ENCODE peak calls at places on chromosome 9, in eight cellular contexts. Q is mammary epithelial cell; P is A172; M is left ventricle myocardium inferior; J is stimulated activated CD4-positive, alpha-beta T cell treated with anti-CD3 and anti-CD28 coated beads, TNF-alpha, amount 100 ng/mL, for 24 hours; Y is glutamatergic neuron; C is SK-N-DZ; U is mesothelial cell of epicardium. S is an unnamed sample.

GRCh38 chr9:88344013-88344412 is 44.2 kb upstream of the SPIN1 start:
- DNase-seq in Q (no peak), P (no peak), M (no peak), J (no peak), Y (no peak), C (peak), U (no peak), S (no peak)

GRCh38 chr9:126515873-126516505 is 97.7 kb upstream of the LMX1B start:
- DNase-seq in Q (no peak), P (no peak), M (no peak), J (no peak), Y (no peak), C (no peak), U (no peak), S (no peak)

GRCh38 chr9:95816716-95817115 is 58.8 kb upstream of the ERCC6L2 start:
- DNase-seq in Q (no peak), P (peak), M (no peak), J (no peak), Y (no peak), C (no peak), U (no peak), S (no peak)

GRCh38 chr9:113673726-113674125 is 202.4 kb upstream of the ZNF618 start:
- DNase-seq in Q (peak), P (peak), M (no peak), J (no peak), Y (peak), C (no peak), U (no peak), S (no peak)

GRCh38 chr9:136805207-136805740 is 2.5 kb upstream of the RABL6 start:
- DNase-seq in Q (no peak), P (no peak), M (no peak), J (no peak), Y (no peak), C (no peak), U (no peak), S (no peak)

GRCh38 chr9:125561497-125562148 is 145.4 kb downstream of the MAPKAP1 start:
- DNase-seq in Q (no peak), P (no peak), M (no peak), J (no peak), Y (no peak), C (no peak), U (no peak), S (no peak)

GRCh38 chr9:38315085-38315595 is 77.4 kb upstream of the ALDH1B1 start:
- DNase-seq in Q (no peak), P (no peak), M (no peak), J (no peak), Y (no peak), C (no peak), U (no peak), S (no peak)

GRCh38 chr9:95317893-95318211 is 343 bp upstream of the FANCC start:
- DNase-seq in Q (no peak), P (no peak), M (no peak), J (no peak), Y (no peak), C (no peak), U (no peak), S (no peak)

GRCh38 chr9:14218253-14218652 is 95.7 kb downstream of the NFIB start:
- DNase-seq in Q (no peak), P (no peak), M (no peak), J (no peak), Y (no peak), C (no peak), U (no peak), S (peak)

GRCh38 chr9:121670447-121670846 is 19.0 kb downstream of the DAB2IP start:
- DNase-seq in Q (no peak), P (peak), M (no peak), J (no peak), Y (no peak), C (no peak), U (no peak), S (no peak)

GRCh38 chr9:3936520-3937235 is 363.2 kb downstream of the GLIS3 start:
- DNase-seq in Q (no peak), P (no peak), M (peak), J (no peak), Y (no peak), C (no peak), U (no peak), S (no peak)

GRCh38 chr9:21110708-21111576 is 30.7 kb downstream of the IFNW1 start:
- DNase-seq in Q (peak), P (peak), M (no peak), J (no peak), Y (no peak), C (peak), U (no peak), S (peak)

GRCh38 chr9:37466037-37466709 is 923 bp upstream of the ZBTB5 start:
- DNase-seq in Q (peak), P (peak), M (peak), J (no peak), Y (peak), C (peak), U (peak), S (peak)

GRCh38 chr9:84819446-84819845 is 149.9 kb downstream of the NTRK2 start:
- DNase-seq in Q (no peak), P (no peak), M (no peak), J (no peak), Y (no peak), C (no peak), U (no peak), S (no peak)

GRCh38 chr9:80957806-80958205 is 731.5 kb downstream of the TLE1 start:
- DNase-seq in Q (peak), P (no peak), M (no peak), J (no peak), Y (no peak), C (no peak), U (no peak), S (no peak)

GRCh38 chr9:124343533-124344290 is 71.5 kb downstream of the PSMB7 start:
- DNase-seq in Q (no peak), P (no peak), M (peak), J (no peak), Y (peak), C (no peak), U (no peak), S (no peak)

GRCh38 chr9:11269036-11269435 is 656.2 kb upstream of the PTPRD start:
- DNase-seq in Q (peak), P (peak), M (no peak), J (no peak), Y (no peak), C (no peak), U (no peak), S (no peak)

GRCh38 chr9:87685431-87685830 is 40.5 kb upstream of the CTSL start:
- DNase-seq in Q (no peak), P (no peak), M (no peak), J (no peak), Y (no peak), C (no peak), U (no peak), S (no peak)

GRCh38 chr9:124082622-124083021 is 71.1 kb downstream of the LHX2 start:
- DNase-seq in Q (no peak), P (no peak), M (no peak), J (no peak), Y (no peak), C (no peak), U (no peak), S (no peak)

GRCh38 chr9:113918697-113919390 is 42.7 kb downstream of the ZNF618 start:
- DNase-seq in Q (no peak), P (no peak), M (no peak), J (no peak), Y (no peak), C (no peak), U (no peak), S (no peak)

GRCh38 chr9:79969383-79969782 is 397.6 kb downstream of the TLE4 start:
- DNase-seq in Q (no peak), P (no peak), M (no peak), J (no peak), Y (no peak), C (no peak), U (no peak), S (no peak)